ENCODE peak calls at places on chromosomes 5 and 9, in five cellular contexts. L is activated naive CD4-positive, alpha-beta T cell; C is KG1; B is fibroblast of the conjunctiva; K is GM13976. S is an unnamed sample.

GRCh38 chr5:91885291-91886265 is 502.5 kb upstream of the ARRDC3 start:
- DNase-seq in B (no peak), C (no peak), L (no peak), K (no peak), S (no peak)

GRCh38 chr5:168831438-168831837 is 252.3 kb upstream of the PANK3 start:
- DNase-seq in B (no peak), L (no peak), K (no peak), C (no peak), S (no peak)

GRCh38 chr5:93572773-93573626 is 8.0 kb downstream of the NR2F1-AS1 start:
- DNase-seq in K (no peak), B (no peak), C (no peak), L (no peak), S (no peak)

GRCh38 chr9:88950341-88951141 is 40.7 kb upstream of the S1PR3 start:
- DNase-seq in B (peak), K (no peak), C (no peak), L (no peak), S (no peak)

GRCh38 chr9:121612511-121612998 is 38.9 kb upstream of the DAB2IP start:
- DNase-seq in B (no peak), L (no peak), K (no peak), C (no peak), S (no peak)

GRCh38 chr9:76459691-76460635 is 981 bp downstream of the GCNT1 start:
- DNase-seq in B (no peak), C (no peak), L (no peak), K (peak), S (peak)

GRCh38 chr5:127871448-127872153 is 168.4 kb downstream of the CCDC192 start:
- DNase-seq in K (no peak), B (peak), L (no peak), C (no peak), S (no peak)

GRCh38 chr5:40464461-40464860 is 215.3 kb upstream of the PTGER4 start:
- DNase-seq in L (no peak), B (no peak), K (no peak), C (no peak), S (no peak)

GRCh38 chr9:133009906-133010582 is 20.8 kb upstream of the GTF3C5 start:
- DNase-seq in K (no peak), L (no peak), B (no peak), C (no peak), S (no peak)

GRCh38 chr9:11663913-11664312 is 1029.3 kb upstream of the TYRP1 start:
- DNase-seq in L (no peak), C (no peak), K (no peak), B (no peak), S (no peak)

GRCh38 chr5:62168882-62169281 is 137.1 kb upstream of the KIF2A start:
- DNase-seq in L (no peak), B (no peak), K (no peak), C (no peak), S (no peak)

GRCh38 chr5:128111818-128112448 is 28.4 kb downstream of the SLC12A2 start:
- DNase-seq in B (no peak), C (no peak), K (peak), L (no peak), S (no peak)

GRCh38 chr5:157106668-157107461 is 2.0 kb downstream of the HAVCR2 start:
- DNase-seq in L (no peak), C (no peak), K (peak), B (no peak), S (no peak)